ENCODE peak calls at places on chromosomes 6 and 20, in seven cellular contexts. Y is endodermal cell, O is fibroblast of mammary gland, X is amniotic stem cell, J is adrenal gland, N is ureter, V is HCEC 1CT. H is an unnamed sample.
A peak's percentile ranks its signal among the peaks of the same experiment; 100 is the strongest.

GRCh38 chr20:62337558-62338293 is 29.4 kb downstream of the LAMA5 start:
- DNase-seq in Y (no peak), O (no peak), X (no peak), J (no peak), N (no peak), V (no peak), H (no peak)

GRCh38 chr20:57264908-57265648 is 1.4 kb downstream of the BMP7 start:
- DNase-seq in Y (no peak), O (no peak), X (no peak), J (no peak), N (no peak), V (no peak), H (no peak)

GRCh38 chr20:9498322-9498721 is 16.1 kb upstream of the LAMP5 start:
- DNase-seq in Y (no peak), O (peak; percentile 51), X (no peak), J (no peak), N (no peak), V (peak; percentile 86), H (no peak)

GRCh38 chr6:11270030-11271027 is 37.9 kb upstream of the NEDD9 start:
- DNase-seq in Y (no peak), O (no peak), X (no peak), J (peak; percentile 36), N (no peak), V (no peak), H (no peak)

GRCh38 chr6:101011165-101011564 is 130.0 kb upstream of the ASCC3 start:
- DNase-seq in Y (no peak), O (no peak), X (no peak), J (no peak), N (no peak), V (no peak), H (no peak)

GRCh38 chr20:17985388-17986018 is 16.7 kb downstream of the MGME1 start:
- DNase-seq in Y (no peak), O (no peak), X (no peak), J (no peak), N (no peak), V (no peak), H (no peak)

GRCh38 chr20:64160536-64161495 is 3.4 kb upstream of the MYT1 start:
- DNase-seq in Y (peak; percentile 90), O (no peak), X (no peak), J (no peak), N (no peak), V (no peak), H (no peak)

GRCh38 chr6:8831366-8832152 is 396.2 kb upstream of the SLC35B3 start:
- DNase-seq in Y (no peak), O (no peak), X (no peak), J (no peak), N (no peak), V (no peak), H (no peak)

GRCh38 chr20:22341508-22341907 is 242.9 kb downstream of the FOXA2 start:
- DNase-seq in Y (no peak), O (peak; percentile 34), X (no peak), J (no peak), N (no peak), V (no peak), H (no peak)

GRCh38 chr20:21099653-21100589 is 6.2 kb downstream of the LINC00237 start:
- DNase-seq in Y (peak; percentile 76), O (no peak), X (no peak), J (peak; percentile 29), N (no peak), V (no peak), H (peak; percentile 73)

GRCh38 chr20:17890330-17890729 is 78.3 kb downstream of the SNX5 start:
- DNase-seq in Y (no peak), O (no peak), X (no peak), J (no peak), N (no peak), V (no peak), H (no peak)

GRCh38 chr20:34343458-34344255 is 19.4 kb upstream of the ITCH start:
- DNase-seq in Y (no peak), O (no peak), X (no peak), J (no peak), N (no peak), V (no peak), H (no peak)

GRCh38 chr20:62381202-62381797 is 5.6 kb upstream of the RPS21 start:
- DNase-seq in Y (peak; percentile 53), O (no peak), X (peak; percentile 56), J (peak; percentile 89), N (no peak), V (peak; percentile 21), H (no peak)

H was measured in type B pancreatic cell.